ENCODE peak calls at places on chromosome 5, in seven cellular contexts. One of them, this sample, is unnamed.

GRCh38 chr5:82100303-82101077 is 128.7 kb downstream of the ATG10 start:
- ATAC-seq in T-cell: no peak
- ATAC-seq in upper lobe of right lung: peak
- ATAC-seq in T-helper 17 cell: no peak
- ATAC-seq in activated naive CD8-positive, alpha-beta T cell treated with anti-CD3 and anti-CD28 coated beads, Interleukin-2, amount 10 ng/mL, durations not matched to agents 7 days and 5 days: peak
- ATAC-seq in PC-3: no peak
- ATAC-seq in left ventricle myocardium superior: no peak
- ATAC-seq in this sample: no peak

GRCh38 chr5:81779125-81779934 is 28.4 kb upstream of the SSBP2 start:
- ATAC-seq in T-cell: peak
- ATAC-seq in upper lobe of right lung: peak
- ATAC-seq in T-helper 17 cell: peak
- ATAC-seq in activated naive CD8-positive, alpha-beta T cell treated with anti-CD3 and anti-CD28 coated beads, Interleukin-2, amount 10 ng/mL, durations not matched to agents 7 days and 5 days: peak
- ATAC-seq in PC-3: peak
- ATAC-seq in left ventricle myocardium superior: peak
- ATAC-seq in this sample: peak

GRCh38 chr5:87122171-87122977 is 145.3 kb upstream of the RASA1 start:
- ATAC-seq in T-cell: no peak
- ATAC-seq in upper lobe of right lung: no peak
- ATAC-seq in T-helper 17 cell: no peak
- ATAC-seq in activated naive CD8-positive, alpha-beta T cell treated with anti-CD3 and anti-CD28 coated beads, Interleukin-2, amount 10 ng/mL, durations not matched to agents 7 days and 5 days: no peak
- ATAC-seq in PC-3: no peak
- ATAC-seq in left ventricle myocardium superior: no peak
- ATAC-seq in this sample: no peak

GRCh38 chr5:4422247-4422646 is 717.9 kb upstream of the ADAMTS16 start:
- ATAC-seq in T-cell: no peak
- ATAC-seq in upper lobe of right lung: no peak
- ATAC-seq in T-helper 17 cell: no peak
- ATAC-seq in activated naive CD8-positive, alpha-beta T cell treated with anti-CD3 and anti-CD28 coated beads, Interleukin-2, amount 10 ng/mL, durations not matched to agents 7 days and 5 days: no peak
- ATAC-seq in PC-3: no peak
- ATAC-seq in left ventricle myocardium superior: no peak
- ATAC-seq in this sample: no peak

GRCh38 chr5:9515451-9515850 is 30.4 kb downstream of the SEMA5A start:
- ATAC-seq in T-cell: no peak
- ATAC-seq in upper lobe of right lung: no peak
- ATAC-seq in T-helper 17 cell: no peak
- ATAC-seq in activated naive CD8-positive, alpha-beta T cell treated with anti-CD3 and anti-CD28 coated beads, Interleukin-2, amount 10 ng/mL, durations not matched to agents 7 days and 5 days: no peak
- ATAC-seq in PC-3: no peak
- ATAC-seq in left ventricle myocardium superior: peak
- ATAC-seq in this sample: no peak

GRCh38 chr5:98540056-98540455 is 233.4 kb upstream of the RGMB start:
- ATAC-seq in T-cell: no peak
- ATAC-seq in upper lobe of right lung: no peak
- ATAC-seq in T-helper 17 cell: no peak
- ATAC-seq in activated naive CD8-positive, alpha-beta T cell treated with anti-CD3 and anti-CD28 coated beads, Interleukin-2, amount 10 ng/mL, durations not matched to agents 7 days and 5 days: no peak
- ATAC-seq in PC-3: no peak
- ATAC-seq in left ventricle myocardium superior: no peak
- ATAC-seq in this sample: no peak

GRCh38 chr5:142684508-142685031 is 1.3 kb downstream of the FGF1 start:
- ATAC-seq in T-cell: no peak
- ATAC-seq in upper lobe of right lung: peak
- ATAC-seq in T-helper 17 cell: no peak
- ATAC-seq in activated naive CD8-positive, alpha-beta T cell treated with anti-CD3 and anti-CD28 coated beads, Interleukin-2, amount 10 ng/mL, durations not matched to agents 7 days and 5 days: no peak
- ATAC-seq in PC-3: no peak
- ATAC-seq in left ventricle myocardium superior: peak
- ATAC-seq in this sample: no peak

GRCh38 chr5:145854651-145855258 is 18.1 kb downstream of the GRXCR2 start:
- ATAC-seq in T-cell: no peak
- ATAC-seq in upper lobe of right lung: peak
- ATAC-seq in T-helper 17 cell: no peak
- ATAC-seq in activated naive CD8-positive, alpha-beta T cell treated with anti-CD3 and anti-CD28 coated beads, Interleukin-2, amount 10 ng/mL, durations not matched to agents 7 days and 5 days: no peak
- ATAC-seq in PC-3: peak
- ATAC-seq in left ventricle myocardium superior: peak
- ATAC-seq in this sample: peak

GRCh38 chr5:137808503-137809135 is 54.5 kb upstream of the HNRNPA0 start:
- ATAC-seq in T-cell: no peak
- ATAC-seq in upper lobe of right lung: no peak
- ATAC-seq in T-helper 17 cell: no peak
- ATAC-seq in activated naive CD8-positive, alpha-beta T cell treated with anti-CD3 and anti-CD28 coated beads, Interleukin-2, amount 10 ng/mL, durations not matched to agents 7 days and 5 days: no peak
- ATAC-seq in PC-3: no peak
- ATAC-seq in left ventricle myocardium superior: peak
- ATAC-seq in this sample: no peak

GRCh38 chr5:178454821-178455479 is 135.2 kb downstream of the COL23A1 start:
- ATAC-seq in T-cell: no peak
- ATAC-seq in upper lobe of right lung: no peak
- ATAC-seq in T-helper 17 cell: no peak
- ATAC-seq in activated naive CD8-positive, alpha-beta T cell treated with anti-CD3 and anti-CD28 coated beads, Interleukin-2, amount 10 ng/mL, durations not matched to agents 7 days and 5 days: no peak
- ATAC-seq in PC-3: no peak
- ATAC-seq in left ventricle myocardium superior: no peak
- ATAC-seq in this sample: peak

GRCh38 chr5:127770272-127770671 is 67.1 kb downstream of the CCDC192 start:
- ATAC-seq in T-cell: no peak
- ATAC-seq in upper lobe of right lung: no peak
- ATAC-seq in T-helper 17 cell: no peak
- ATAC-seq in activated naive CD8-positive, alpha-beta T cell treated with anti-CD3 and anti-CD28 coated beads, Interleukin-2, amount 10 ng/mL, durations not matched to agents 7 days and 5 days: no peak
- ATAC-seq in PC-3: no peak
- ATAC-seq in left ventricle myocardium superior: peak
- ATAC-seq in this sample: no peak

GRCh38 chr5:80245986-80246781 is 9.7 kb downstream of the SERINC5 start:
- ATAC-seq in T-cell: no peak
- ATAC-seq in upper lobe of right lung: no peak
- ATAC-seq in T-helper 17 cell: peak
- ATAC-seq in activated naive CD8-positive, alpha-beta T cell treated with anti-CD3 and anti-CD28 coated beads, Interleukin-2, amount 10 ng/mL, durations not matched to agents 7 days and 5 days: no peak
- ATAC-seq in PC-3: no peak
- ATAC-seq in left ventricle myocardium superior: peak
- ATAC-seq in this sample: no peak

GRCh38 chr5:1894243-1894642 is 11.5 kb upstream of the IRX4 start:
- ATAC-seq in T-cell: no peak
- ATAC-seq in upper lobe of right lung: no peak
- ATAC-seq in T-helper 17 cell: no peak
- ATAC-seq in activated naive CD8-positive, alpha-beta T cell treated with anti-CD3 and anti-CD28 coated beads, Interleukin-2, amount 10 ng/mL, durations not matched to agents 7 days and 5 days: no peak
- ATAC-seq in PC-3: no peak
- ATAC-seq in left ventricle myocardium superior: no peak
- ATAC-seq in this sample: no peak

GRCh38 chr5:61290815-61291214 is 41.2 kb upstream of the ZSWIM6 start:
- ATAC-seq in T-cell: no peak
- ATAC-seq in upper lobe of right lung: peak
- ATAC-seq in T-helper 17 cell: no peak
- ATAC-seq in activated naive CD8-positive, alpha-beta T cell treated with anti-CD3 and anti-CD28 coated beads, Interleukin-2, amount 10 ng/mL, durations not matched to agents 7 days and 5 days: no peak
- ATAC-seq in PC-3: peak
- ATAC-seq in left ventricle myocardium superior: no peak
- ATAC-seq in this sample: peak

This sample was measured in esophagus mucosa.